ENCODE peak calls at places on chromosomes 6 and 20, in eight cellular contexts. G is tibial artery, N is heart left ventricle, X is Panc1, H is heart right ventricle, C is HFF-Myc, F is lung, P is progenitor cell of endocrine pancreas. U is an unnamed sample.

GRCh38 chr20:63000958-63001357 is 5.8 kb downstream of the BHLHE23 start:
- DNase-seq in G (no peak), N (no peak), X (no peak), H (peak), C (no peak), F (no peak), P (no peak), U (no peak)

GRCh38 chr6:1402369-1402768 is 13.0 kb downstream of the FOXF2 start:
- DNase-seq in G (no peak), N (no peak), X (no peak), H (no peak), C (no peak), F (no peak), P (no peak), U (no peak)

GRCh38 chr20:32585011-32585518 is at the start of gene NOL4L:
- DNase-seq in G (no peak), N (no peak), X (no peak), H (peak), C (no peak), F (no peak), P (peak), U (no peak)

GRCh38 chr20:33645072-33645358 is 17.1 kb upstream of the C20orf144 start:
- DNase-seq in G (no peak), N (no peak), X (no peak), H (no peak), C (no peak), F (no peak), P (no peak), U (no peak)

GRCh38 chr6:16591681-16592549 is 169.3 kb downstream of the ATXN1 start:
- DNase-seq in G (no peak), N (no peak), X (no peak), H (no peak), C (no peak), F (no peak), P (no peak), U (no peak)

GRCh38 chr6:15066433-15067337 is 179.2 kb upstream of the JARID2 start:
- DNase-seq in G (peak), N (peak), X (no peak), H (no peak), C (peak), F (peak), P (no peak), U (no peak)

GRCh38 chr6:3887150-3887700 is 38.1 kb downstream of the FAM50B start:
- DNase-seq in G (peak), N (no peak), X (no peak), H (no peak), C (no peak), F (no peak), P (no peak), U (no peak)

GRCh38 chr6:17519120-17519519 is 81.0 kb upstream of the FAM8A1 start:
- DNase-seq in G (no peak), N (no peak), X (no peak), H (no peak), C (no peak), F (no peak), P (no peak), U (no peak)

GRCh38 chr20:17636523-17637412 is 45.3 kb downstream of the RRBP1 start:
- DNase-seq in G (no peak), N (peak), X (no peak), H (no peak), C (no peak), F (no peak), P (no peak), U (no peak)

GRCh38 chr6:84568971-84569370 is 195.4 kb downstream of the TBX18 start:
- DNase-seq in G (no peak), N (no peak), X (no peak), H (no peak), C (no peak), F (no peak), P (no peak), U (peak)

GRCh38 chr6:125910518-125910917 is 46.1 kb upstream of the HINT3 start:
- DNase-seq in G (no peak), N (no peak), X (no peak), H (no peak), C (no peak), F (no peak), P (no peak), U (no peak)

GRCh38 chr20:42714298-42715141 is 475.2 kb downstream of the PTPRT start:
- DNase-seq in G (no peak), N (no peak), X (no peak), H (no peak), C (no peak), F (no peak), P (no peak), U (no peak)

GRCh38 chr6:6851059-6851658 is 256.6 kb upstream of the RREB1 start:
- DNase-seq in G (peak), N (peak), X (no peak), H (no peak), C (peak), F (peak), P (no peak), U (peak)

GRCh38 chr20:6588296-6588695 is 179.2 kb upstream of the BMP2 start:
- DNase-seq in G (no peak), N (no peak), X (no peak), H (peak), C (no peak), F (no peak), P (no peak), U (no peak)

GRCh38 chr6:39357998-39358686 is 35.6 kb upstream of the KCNK16 start:
- DNase-seq in G (no peak), N (peak), X (no peak), H (no peak), C (peak), F (no peak), P (no peak), U (peak)

DNA sequence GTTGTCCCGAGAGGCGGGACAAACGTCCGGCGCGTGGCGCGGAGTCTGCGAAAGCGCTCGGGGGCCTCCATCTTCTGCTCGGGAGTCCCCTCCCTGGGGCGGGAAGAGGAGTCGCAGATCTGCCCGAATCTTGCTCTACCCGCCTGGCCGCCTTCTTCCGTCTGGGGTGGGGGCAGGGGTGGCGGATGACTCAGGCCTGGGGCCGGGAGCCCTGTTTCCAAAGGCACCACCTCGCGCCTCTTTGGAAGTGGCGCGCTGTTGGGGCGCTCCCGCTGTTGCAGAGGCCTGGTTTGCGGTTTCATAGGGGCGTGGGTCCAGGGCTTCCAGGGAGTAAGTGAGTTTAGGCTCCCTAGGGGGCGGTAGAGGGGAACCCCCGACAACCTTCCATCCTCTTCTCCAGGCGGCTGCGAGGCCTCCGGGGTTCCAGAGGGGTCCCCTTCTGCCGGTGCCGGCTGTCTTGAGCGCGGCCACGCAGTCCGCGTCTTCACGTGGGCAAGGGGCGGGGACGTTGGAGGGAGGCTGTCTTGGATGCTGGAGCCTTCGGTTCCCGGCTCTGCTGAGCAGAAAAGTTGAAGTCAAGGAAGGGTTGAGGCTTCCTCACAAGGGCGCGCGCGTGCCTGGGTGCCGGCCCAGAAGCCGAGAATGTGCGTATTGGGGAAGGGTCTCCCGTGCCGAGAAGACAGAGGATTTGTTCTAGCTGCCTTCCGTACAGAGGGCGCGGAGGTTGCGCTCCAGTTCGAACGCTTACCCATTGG is 2.6 kb upstream of the TFAP2C start:
- DNase-seq in G (no peak), N (no peak), X (no peak), H (no peak), C (no peak), F (no peak), P (no peak), U (no peak)
- TF ChIP-seq CTCF in G (no peak), N (no peak), X (peak), H (peak), C (peak), F (no peak), P (peak), U (peak)

DNA sequence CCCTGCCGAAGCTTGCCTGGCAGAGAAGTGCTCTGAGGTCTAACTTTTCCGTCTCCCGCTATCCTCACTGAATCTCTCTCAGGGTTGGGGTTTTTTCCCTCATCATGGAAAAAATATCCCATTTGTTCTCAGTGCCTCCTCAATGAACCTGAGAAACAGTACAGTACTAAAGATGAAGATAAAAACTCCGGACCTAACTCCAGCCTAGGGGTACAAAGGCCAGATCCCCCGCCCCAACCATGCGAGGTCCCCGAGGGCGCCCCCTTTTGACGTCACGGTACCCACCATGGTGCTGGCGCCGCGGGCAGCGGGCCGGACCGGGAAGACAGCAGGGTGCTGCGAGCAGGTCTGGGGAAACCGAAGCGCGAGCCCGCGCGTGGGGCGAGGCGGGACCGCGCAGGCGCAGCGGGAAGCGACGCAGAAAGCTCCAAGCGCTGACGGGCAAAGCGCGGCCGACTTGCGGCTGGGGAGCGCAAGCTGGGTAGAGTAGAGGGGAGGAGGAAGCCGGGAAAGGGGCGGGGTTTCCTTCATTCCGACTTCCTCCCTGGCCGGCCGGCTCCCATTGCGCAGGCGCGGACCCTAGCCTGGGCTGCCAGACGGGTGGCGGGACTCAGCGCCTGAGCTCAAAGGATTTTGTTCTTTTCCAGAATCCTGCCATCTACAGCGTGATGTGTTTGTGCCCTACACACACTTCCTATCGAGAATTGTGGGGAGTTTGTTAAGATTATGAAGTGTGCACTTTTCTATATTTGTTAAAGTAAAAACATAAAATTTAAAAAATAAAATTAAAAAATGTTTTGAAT is at the start of gene LSM2:
- DNase-seq in G (peak), N (peak), X (no peak), H (peak), C (peak), F (peak), P (peak), U (peak)
- TF ChIP-seq CTCF in G (peak), N (peak), X (no peak), H (peak), C (peak), F (no peak), P (peak), U (peak)

DNA sequence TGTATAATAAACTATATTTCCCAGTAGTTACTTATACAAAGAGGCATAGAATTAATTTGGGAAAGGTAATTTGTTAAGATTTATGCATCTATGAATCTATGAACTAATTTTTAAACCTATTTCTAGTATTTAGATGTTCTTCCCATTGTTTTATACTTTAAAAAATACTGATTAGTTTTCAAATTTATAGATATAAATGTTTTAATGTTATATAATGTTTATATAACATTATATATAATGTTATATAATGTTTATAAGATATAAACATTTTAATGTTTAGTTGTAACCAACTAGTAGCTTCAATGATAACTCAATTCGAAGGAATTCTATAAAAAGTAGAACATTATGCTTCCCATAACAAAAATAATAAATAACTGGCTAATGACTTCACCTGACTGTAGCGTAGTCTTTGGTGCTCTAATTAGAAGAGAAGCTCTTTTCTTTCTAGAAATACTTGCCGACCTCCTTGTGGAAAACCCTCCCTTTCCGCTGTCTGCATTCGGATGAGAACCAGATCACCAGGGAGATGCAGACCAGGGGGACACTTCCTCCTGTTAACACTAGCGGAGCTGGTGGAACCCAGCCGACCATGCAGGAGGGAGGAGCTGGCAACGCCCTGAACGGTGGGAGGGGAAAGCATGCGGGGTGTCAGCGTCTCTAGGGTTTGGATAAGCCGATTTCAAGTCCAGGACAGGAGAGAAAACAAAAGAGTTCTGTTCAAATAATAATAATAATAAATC is 158.4 kb downstream of the OR2B2 start:
- DNase-seq in G (peak), N (peak), X (peak), H (peak), C (peak), F (peak), P (peak), U (no peak)
- TF ChIP-seq CTCF in G (no peak), N (peak), X (peak), H (no peak), C (no peak), F (no peak), P (peak), U (no peak)

GRCh38 chr20:23106271-23106851 is 20.2 kb upstream of the CD93 start:
- DNase-seq in G (peak), N (peak), X (no peak), H (no peak), C (no peak), F (no peak), P (no peak), U (no peak)
- TF ChIP-seq CTCF in G (no peak), N (no peak), X (no peak), H (peak), C (no peak), F (no peak), P (peak), U (no peak)

GRCh38 chr6:134447423-134447822 is 129.5 kb upstream of the SGK1 start:
- DNase-seq in G (no peak), N (peak), X (no peak), H (no peak), C (no peak), F (no peak), P (no peak), U (no peak)

GRCh38 chr6:134447883-134448387 is 130.0 kb upstream of the SGK1 start:
- DNase-seq in G (no peak), N (no peak), X (no peak), H (no peak), C (peak), F (no peak), P (no peak), U (peak)

GRCh38 chr6:134446901-134447300 is 129.0 kb upstream of the SGK1 start:
- DNase-seq in G (no peak), N (no peak), X (no peak), H (no peak), C (no peak), F (no peak), P (no peak), U (no peak)

GRCh38 chr6:134449004-134449403 is 131.1 kb upstream of the SGK1 start:
- DNase-seq in G (no peak), N (no peak), X (no peak), H (no peak), C (no peak), F (no peak), P (no peak), U (no peak)

DNA sequence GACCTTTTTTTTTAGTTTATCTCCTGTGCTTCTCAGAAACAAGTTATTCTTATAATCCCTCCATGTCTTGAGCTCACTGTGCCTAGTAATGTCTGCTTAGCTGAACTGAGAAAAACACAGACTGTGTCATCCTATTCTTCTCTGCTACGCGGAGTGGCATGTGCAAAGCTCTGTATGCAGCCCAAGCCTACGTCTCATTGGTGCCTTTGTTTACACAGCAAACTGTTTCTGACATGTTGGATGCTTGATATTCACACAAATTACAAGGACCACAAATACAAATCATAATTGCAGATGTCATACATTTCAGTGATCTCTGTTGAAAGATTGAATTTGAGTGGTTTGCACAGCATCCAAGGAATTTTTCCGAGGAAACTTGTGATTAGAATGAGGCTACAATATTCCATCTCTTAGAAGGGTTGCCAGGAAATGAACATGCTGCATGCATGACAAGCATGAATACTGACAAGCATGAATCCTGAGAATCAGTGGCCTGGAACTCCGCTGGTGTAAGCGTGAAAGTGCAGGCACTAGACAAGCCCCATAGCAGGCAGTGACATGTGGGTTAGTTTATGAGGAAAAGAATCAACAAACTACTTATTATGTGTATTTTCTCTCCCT is 128.4 kb upstream of the SGK1 start:
- DNase-seq in G (no peak), N (no peak), X (no peak), H (no peak), C (no peak), F (no peak), P (no peak), U (peak)
- TF ChIP-seq CTCF in G (no peak), N (no peak), X (peak), H (no peak), C (no peak), F (no peak), P (no peak), U (no peak)

GRCh38 chr6:166307981-166308768 is at the start of gene PRR18:
- DNase-seq in G (no peak), N (no peak), X (no peak), H (no peak), C (no peak), F (no peak), P (peak), U (no peak)
- TF ChIP-seq CTCF in G (no peak), N (no peak), X (no peak), H (no peak), C (no peak), F (no peak), P (no peak), U (no peak)